ENCODE peak calls at places on chromosomes 12 and 14, in nine cellular contexts. D is fibroblast of pulmonary artery; Y is nephron progenitor cell; Z is NK-92 treated with Interleukin-12 subunit alpha and Interleukin-12 subunit beta, amount 100 ng/mL, for 24 hours; M is NCI-H446; T is DMS153; H is stimulated activated naive B cell treated with anti-CD40 and anti-IgM and Interleukin-4, amounts not matched to agents 10 μg/mL and 1 μg/mL and 100 μg/mL, for 72 hours; X is Right ventricle myocardium inferior; F is right atrium auricular region. K is an unnamed sample.

GRCh38 chr14:66708262-66708661 is 200.3 kb downstream of the GPHN start:
- DNase-seq in D (peak; percentile 39), Y (no peak), Z (no peak), M (no peak), T (no peak), H (no peak), X (no peak), F (no peak), K (no peak)

GRCh38 chr12:47808049-47808448 is 11.7 kb downstream of the HDAC7 start:
- DNase-seq in D (peak; percentile 62), Y (no peak), Z (peak; percentile 88), M (no peak), T (peak; percentile 38), H (peak; percentile 81), X (no peak), F (no peak), K (no peak)

GRCh38 chr14:52960627-52961026 is 9.8 kb upstream of the FERMT2 start:
- DNase-seq in D (no peak), Y (no peak), Z (no peak), M (no peak), T (no peak), H (no peak), X (no peak), F (no peak), K (peak; percentile 53)

GRCh38 chr12:188910-189621 is 24.9 kb downstream of the SLC6A12 start:
- DNase-seq in D (peak; percentile 58), Y (peak; percentile 83), Z (no peak), M (peak; percentile 35), T (peak; percentile 17), H (peak; percentile 32), X (peak; percentile 78), F (no peak), K (peak; percentile 69)

GRCh38 chr14:99252940-99253868 is 18.8 kb downstream of the BCL11B start:
- DNase-seq in D (no peak), Y (no peak), Z (no peak), M (no peak), T (no peak), H (no peak), X (no peak), F (no peak), K (no peak)

GRCh38 chr14:104107611-104108569 is 22.4 kb downstream of the ASPG start:
- DNase-seq in D (no peak), Y (peak; percentile 42), Z (no peak), M (no peak), T (no peak), H (no peak), X (peak; percentile 66), F (no peak), K (no peak)

GRCh38 chr12:5922500-5922899 is 22.6 kb downstream of the ANO2 start:
- DNase-seq in D (no peak), Y (no peak), Z (no peak), M (no peak), T (no peak), H (no peak), X (no peak), F (peak; percentile 30), K (no peak)

GRCh38 chr14:87409401-87409800 is 583.6 kb downstream of the GALC start:
- DNase-seq in D (no peak), Y (no peak), Z (no peak), M (no peak), T (no peak), H (no peak), X (no peak), F (no peak), K (no peak)

GRCh38 chr12:95548056-95548538 is 3.2 kb downstream of the USP44 start:
- DNase-seq in D (no peak), Y (no peak), Z (no peak), M (peak; percentile 35), T (no peak), H (no peak), X (no peak), F (no peak), K (no peak)

GRCh38 chr12:49323524-49324097 is 556 bp downstream of the TROAP start:
- DNase-seq in D (no peak), Y (no peak), Z (no peak), M (no peak), T (no peak), H (no peak), X (no peak), F (no peak), K (no peak)

GRCh38 chr12:52837781-52838736 is 3.9 kb upstream of the KRT79 start:
- DNase-seq in D (peak; percentile 51), Y (no peak), Z (no peak), M (no peak), T (no peak), H (no peak), X (no peak), F (no peak), K (peak; percentile 55)

GRCh38 chr14:91313154-91313850 is 68.8 kb upstream of the GPR68 start:
- DNase-seq in D (no peak), Y (no peak), Z (no peak), M (no peak), T (no peak), H (no peak), X (no peak), F (no peak), K (no peak)